ENCODE peak calls at places on chromosomes 16 and 17, in eight cellular contexts. B is MCF 10A; V is mucosa of gallbladder; F is stromal cell of bone marrow; L is AG04450; U is stimulated activated CD4-positive, alpha-beta T cell treated with anti-CD3 and anti-CD28 coated beads, Interleukin-4, amount 100 ng/mL, for 4 hours; N is left cardiac atrium; C is posterior cingulate gyrus. T is an unnamed sample.

GRCh38 chr16:23355106-23355670 is 53.1 kb downstream of the SCNN1B start:
- DNase-seq in B (no peak), V (no peak), F (no peak), L (no peak), U (no peak), N (no peak), C (no peak), T (no peak)

GRCh38 chr17:72075995-72076677 is 44.7 kb upstream of the SOX9 start:
- DNase-seq in B (no peak), V (no peak), F (no peak), L (no peak), U (no peak), N (no peak), C (no peak), T (no peak)

GRCh38 chr16:53257001-53257400 is 177.3 kb upstream of the RBL2 start:
- DNase-seq in B (peak; percentile 36), V (no peak), F (peak; percentile 6), L (peak; percentile 0), U (no peak), N (no peak), C (no peak), T (no peak)

GRCh38 chr16:86626966-86627365 is 48.6 kb downstream of the FOXL1 start:
- DNase-seq in B (no peak), V (no peak), F (no peak), L (no peak), U (no peak), N (no peak), C (no peak), T (no peak)

GRCh38 chr16:5639531-5639930 is 541.9 kb upstream of the EEF2KMT start:
- DNase-seq in B (no peak), V (no peak), F (no peak), L (no peak), U (no peak), N (no peak), C (no peak), T (no peak)

GRCh38 chr16:1420111-1420539 is 422 bp downstream of the UQCC4 start:
- DNase-seq in B (no peak), V (no peak), F (no peak), L (no peak), U (no peak), N (no peak), C (no peak), T (no peak)

GRCh38 chr17:31413081-31413799 is 21.8 kb downstream of the RAB11FIP4 start:
- DNase-seq in B (no peak), V (no peak), F (no peak), L (no peak), U (no peak), N (no peak), C (no peak), T (no peak)

GRCh38 chr17:11331790-11332526 is 90.9 kb downstream of the SHISA6 start:
- DNase-seq in B (no peak), V (no peak), F (no peak), L (no peak), U (no peak), N (no peak), C (peak; percentile 27), T (no peak)

GRCh38 chr17:51120357-51120738 is 320 bp downstream of the SPAG9 start:
- DNase-seq in B (no peak), V (no peak), F (no peak), L (no peak), U (peak; percentile 41), N (no peak), C (peak; percentile 29), T (no peak)

GRCh38 chr17:37824534-37825485 is 80.0 kb upstream of the HNF1B start:
- DNase-seq in B (peak; percentile 73), V (no peak), F (no peak), L (peak; percentile 61), U (no peak), N (no peak), C (no peak), T (no peak)

GRCh38 chr16:49468611-49469322 is 95.2 kb downstream of the C16orf78 start:
- DNase-seq in B (no peak), V (no peak), F (no peak), L (no peak), U (no peak), N (no peak), C (no peak), T (no peak)

GRCh38 chr16:85768225-85768624 is 17.3 kb upstream of the C16orf74 start:
- DNase-seq in B (no peak), V (no peak), F (no peak), L (no peak), U (no peak), N (no peak), C (no peak), T (no peak)

GRCh38 chr16:55530316-55530856 is 21.5 kb downstream of the LPCAT2 start:
- DNase-seq in B (no peak), V (no peak), F (no peak), L (no peak), U (no peak), N (no peak), C (no peak), T (no peak)

GRCh38 chr17:78117027-78117981 is 11.3 kb downstream of the TMC6 start:
- DNase-seq in B (no peak), V (no peak), F (no peak), L (no peak), U (no peak), N (peak; percentile 24), C (no peak), T (no peak)

GRCh38 chr17:56317351-56318208 is 164.3 kb downstream of the ANKFN1 start:
- DNase-seq in B (no peak), V (no peak), F (no peak), L (no peak), U (no peak), N (no peak), C (no peak), T (no peak)

GRCh38 chr16:49353650-49354049 is 20.0 kb upstream of the C16orf78 start:
- DNase-seq in B (no peak), V (no peak), F (no peak), L (no peak), U (no peak), N (no peak), C (no peak), T (no peak)

GRCh38 chr17:66564992-66565465 is 262.6 kb downstream of the PRKCA start:
- DNase-seq in B (peak; percentile 26), V (no peak), F (no peak), L (no peak), U (no peak), N (no peak), C (no peak), T (no peak)

GRCh38 chr17:37642706-37643105 is 540 bp downstream of the DDX52 start:
- DNase-seq in B (peak; percentile 23), V (no peak), F (peak; percentile 25), L (no peak), U (no peak), N (no peak), C (no peak), T (no peak)

GRCh38 chr17:41532947-41533570 is 5.0 kb upstream of the KRT19 start:
- DNase-seq in B (no peak), V (peak; percentile 53), F (no peak), L (no peak), U (no peak), N (no peak), C (no peak), T (no peak)

GRCh38 chr16:74936902-74937560 is 47.9 kb downstream of the WDR59 start:
- DNase-seq in B (peak; percentile 66), V (no peak), F (peak; percentile 95), L (peak; percentile 15), U (no peak), N (no peak), C (no peak), T (peak; percentile 51)

GRCh38 chr17:77405867-77406513 is 265.2 kb downstream of the SEC14L1 start:
- DNase-seq in B (no peak), V (no peak), F (no peak), L (no peak), U (no peak), N (no peak), C (no peak), T (no peak)

GRCh38 chr16:80670170-80670865 is 129.5 kb downstream of the DYNLRB2 start:
- DNase-seq in B (no peak), V (no peak), F (no peak), L (no peak), U (peak; percentile 12), N (no peak), C (no peak), T (peak; percentile 31)

GRCh38 chr16:84889066-84889465 is 69.3 kb downstream of the CRISPLD2 start:
- DNase-seq in B (no peak), V (no peak), F (no peak), L (no peak), U (no peak), N (no peak), C (no peak), T (no peak)

GRCh38 chr16:19228057-19228456 is 57.5 kb upstream of the CLEC19A start:
- DNase-seq in B (no peak), V (no peak), F (no peak), L (no peak), U (no peak), N (no peak), C (no peak), T (no peak)

GRCh38 chr17:75024686-75025397 is 12.4 kb downstream of the MRPL58 start:
- DNase-seq in B (no peak), V (no peak), F (no peak), L (no peak), U (no peak), N (no peak), C (no peak), T (no peak)

GRCh38 chr17:82252511-82253178 is 20.9 kb downstream of the CSNK1D start:
- DNase-seq in B (no peak), V (no peak), F (no peak), L (no peak), U (no peak), N (no peak), C (no peak), T (no peak)

GRCh38 chr16:1991588-1992474 is 2.1 kb downstream of the SYNGR3 start:
- DNase-seq in B (peak; percentile 79), V (peak; percentile 97), F (peak; percentile 69), L (peak; percentile 67), U (peak; percentile 99), N (peak; percentile 97), C (peak; percentile 77), T (peak; percentile 87)

T was measured in stimulated activated naive B cell treated with anti-CD40 and anti-IgM and Interleukin-4, amounts not matched to agents 10 μg/mL and 1 μg/mL and 100 μg/mL, for 72 hours.